ENCODE peak calls at places on chromosomes 3 and 15, in eight cellular contexts. T is Calu3, K is AG04450, F is body of pancreas, E is colonic mucosa, G is HFFc6, U is A673, J is dorsolateral prefrontal cortex. B is an unnamed sample.
A peak's percentile ranks its signal among the peaks of the same experiment; 100 is the strongest.

GRCh38 chr3:10546887-10547286 is 41.5 kb upstream of the ATP2B2 start:
- DNase-seq in F (no peak), U (no peak), T (no peak), J (peak; percentile 50), G (no peak), K (no peak), E (no peak), B (no peak)

GRCh38 chr15:78322243-78322642 is 17.9 kb upstream of the CRABP1 start:
- DNase-seq in E (no peak), F (no peak), G (peak; percentile 45), J (no peak), U (peak; percentile 96), K (no peak), T (no peak), B (no peak)

GRCh38 chr3:44419923-44420650 is 57.4 kb downstream of the ZNF445 start:
- DNase-seq in K (no peak), T (no peak), E (no peak), J (no peak), F (no peak), G (no peak), U (no peak), B (no peak)

GRCh38 chr15:63833246-63833696 is 477 bp downstream of the HERC1 start:
- DNase-seq in K (no peak), T (peak; percentile 37), G (peak; percentile 18), U (peak; percentile 43), J (no peak), E (peak; percentile 44), F (peak; percentile 36), B (peak; percentile 46)

GRCh38 chr15:69699096-69699495 is 246.5 kb downstream of the RPLP1 start:
- DNase-seq in K (no peak), E (no peak), T (no peak), G (no peak), J (no peak), U (no peak), F (no peak), B (no peak)

GRCh38 chr3:53978386-53978785 is 86.7 kb upstream of the SELENOK start:
- DNase-seq in J (no peak), G (no peak), T (no peak), E (no peak), F (no peak), K (no peak), U (no peak), B (no peak)

GRCh38 chr15:57019496-57020160 is 101.2 kb downstream of the TCF12 start:
- DNase-seq in T (peak; percentile 14), J (no peak), E (no peak), U (no peak), G (no peak), F (no peak), K (no peak), B (no peak)

GRCh38 chr15:98126326-98127090 is 166.0 kb downstream of the ARRDC4 start:
- DNase-seq in K (no peak), G (peak; percentile 71), F (no peak), T (no peak), E (no peak), U (no peak), J (no peak), B (no peak)

GRCh38 chr3:31533169-31533870 is 595 bp downstream of the STT3B start:
- DNase-seq in K (no peak), E (peak; percentile 67), F (peak; percentile 55), J (peak; percentile 51), T (peak; percentile 44), G (peak; percentile 13), U (peak; percentile 41), B (peak; percentile 52)

GRCh38 chr15:29048011-29048410 is 162.2 kb downstream of the APBA2 start:
- DNase-seq in J (peak; percentile 16), K (no peak), E (no peak), T (no peak), U (no peak), F (no peak), G (no peak), B (no peak)

GRCh38 chr3:178500631-178501030 is 35.6 kb upstream of the KCNMB2 start:
- DNase-seq in J (no peak), F (no peak), G (no peak), T (no peak), K (no peak), E (no peak), U (no peak), B (no peak)

GRCh38 chr3:69092030-69092513 is 7.3 kb downstream of the ARL6IP5 start:
- DNase-seq in K (no peak), U (peak; percentile 27), F (no peak), G (no peak), J (no peak), T (no peak), E (no peak), B (peak; percentile 47)

GRCh38 chr15:58308742-58309355 is 122.9 kb upstream of the LIPC start:
- DNase-seq in F (no peak), U (peak; percentile 14), G (no peak), K (no peak), T (no peak), J (no peak), E (no peak), B (no peak)

GRCh38 chr3:150348500-150348899 is 59.6 kb upstream of the TSC22D2 start:
- DNase-seq in T (peak; percentile 80), F (no peak), U (peak; percentile 64), K (no peak), E (no peak), J (no peak), G (peak; percentile 80), B (no peak)

GRCh38 chr3:159586587-159587202 is 401.9 kb upstream of the IL12A start:
- DNase-seq in E (no peak), J (no peak), U (peak; percentile 53), F (no peak), T (peak; percentile 61), G (peak; percentile 52), K (peak; percentile 11), B (no peak)
- TF ChIP-seq CTCF in E (no peak), J (peak; percentile 38), U (peak; percentile 62), F (no peak), T (peak; percentile 80), G (peak; percentile 84), K (peak; percentile 77), B (peak; percentile 31)

GRCh38 chr3:73581134-73581846 is 43.5 kb downstream of the PDZRN3 start:
- DNase-seq in K (no peak), J (no peak), U (no peak), E (no peak), T (no peak), G (no peak), F (no peak), B (no peak)
- TF ChIP-seq CTCF in K (no peak), J (no peak), U (no peak), E (no peak), T (no peak), G (no peak), F (no peak), B (no peak)

DNA sequence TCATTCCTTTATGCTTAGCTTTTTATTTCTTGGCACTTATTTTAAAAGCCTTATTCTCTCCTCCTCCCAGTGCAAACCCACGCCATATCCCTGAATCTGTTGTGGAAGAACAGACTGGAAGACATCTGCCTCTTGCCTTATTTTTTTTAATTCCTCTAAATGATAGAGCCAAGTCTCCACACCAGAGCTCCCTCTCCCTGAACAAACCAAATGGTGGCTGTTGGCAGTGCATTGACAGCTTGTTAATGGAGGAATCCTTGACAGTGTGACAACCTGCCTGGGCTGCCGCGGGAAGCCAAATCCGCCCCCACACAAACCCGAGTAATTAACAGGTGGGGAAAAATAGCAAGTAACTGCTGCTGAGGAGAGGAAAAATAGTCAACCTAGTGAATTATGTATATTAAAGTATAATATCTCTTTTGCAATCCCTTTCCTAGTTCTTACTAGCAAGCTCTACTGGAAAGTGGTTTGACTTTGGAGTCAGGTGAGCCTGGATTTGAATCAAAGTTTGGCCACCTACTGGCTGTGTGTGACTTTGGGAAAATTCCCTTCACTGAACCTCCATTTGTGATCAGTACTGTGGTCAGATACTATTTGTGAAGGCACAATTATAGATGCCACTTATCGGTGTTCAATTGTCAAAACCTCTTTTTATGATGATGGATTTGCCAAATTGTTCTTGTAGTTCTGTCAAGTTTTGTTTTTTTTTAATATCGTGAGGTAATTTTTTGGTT is 589.6 kb downstream of the PDCD6IP start:
- DNase-seq in G (no peak), K (no peak), T (no peak), E (no peak), U (no peak), F (no peak), J (peak; percentile 64), B (no peak)
- TF ChIP-seq CTCF in G (no peak), K (no peak), T (no peak), E (no peak), U (peak; percentile 32), F (no peak), J (no peak), B (no peak)

DNA sequence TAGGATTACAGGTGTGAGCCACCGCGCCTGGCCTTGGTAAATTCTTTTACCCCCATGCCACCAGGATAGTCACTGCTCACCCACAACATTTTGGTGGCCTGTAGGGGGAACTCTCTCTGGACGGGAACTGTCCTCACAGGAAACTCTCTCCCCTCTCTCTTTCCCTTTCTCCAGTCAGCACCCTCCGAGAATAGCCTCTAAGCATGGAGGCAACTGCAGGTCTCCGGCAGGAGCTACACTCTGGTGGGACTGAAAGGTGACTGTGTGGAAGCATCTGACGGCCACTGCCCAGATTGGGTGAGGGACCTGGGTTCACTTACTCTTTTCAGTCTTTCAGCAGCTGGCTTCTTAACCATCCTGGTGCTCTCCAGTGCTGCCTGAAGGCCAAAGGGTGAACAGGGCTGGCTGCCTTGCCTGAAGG is 21.3 kb downstream of the TRANK1 start:
- DNase-seq in E (no peak), K (no peak), F (no peak), J (no peak), G (no peak), U (no peak), T (no peak), B (no peak)
- TF ChIP-seq CTCF in E (no peak), K (no peak), F (no peak), J (no peak), G (no peak), U (no peak), T (no peak), B (peak; percentile 12)

GRCh38 chr3:101635954-101636798 is 40.8 kb downstream of the ZBTB11 start:
- DNase-seq in K (no peak), F (peak; percentile 43), E (peak; percentile 56), T (peak; percentile 64), U (peak; percentile 72), J (no peak), G (peak; percentile 43), B (peak; percentile 58)
- TF ChIP-seq CTCF in K (peak; percentile 68), F (peak; percentile 43), E (peak; percentile 44), T (peak; percentile 21), U (peak; percentile 86), J (peak; percentile 39), G (peak; percentile 86), B (peak; percentile 78)

B was measured in MM.1S.